ENCODE peak calls at places on chromosomes 16 and 17, in four cellular contexts. A is stomach, M is prostate gland, L is right lobe of liver. S is an unnamed sample.

GRCh38 chr16:89315791-89316581 is 98.5 kb downstream of the ZNF778 start:
- DNase-seq in A (peak; percentile 34), M (no peak), L (no peak), S (no peak)

GRCh38 chr17:58538801-58539410 is 24.5 kb upstream of the MTMR4 start:
- DNase-seq in A (no peak), M (no peak), L (no peak), S (no peak)

GRCh38 chr16:4831616-4832015 is 15.5 kb downstream of the GLYR1 start:
- DNase-seq in A (no peak), M (no peak), L (no peak), S (no peak)

GRCh38 chr16:81424761-81425160 is 19.8 kb upstream of the CMIP start:
- DNase-seq in A (no peak), M (no peak), L (no peak), S (no peak)

GRCh38 chr16:11699234-11699894 is 31.1 kb downstream of the SNN start:
- DNase-seq in A (no peak), M (no peak), L (no peak), S (no peak)

GRCh38 chr16:12573300-12573699 is 230.4 kb downstream of the CPPED1 start:
- DNase-seq in A (no peak), M (no peak), L (no peak), S (no peak)

GRCh38 chr16:47965439-47965838 is 190.4 kb downstream of the ABCC12 start:
- DNase-seq in A (no peak), M (no peak), L (no peak), S (no peak)

GRCh38 chr17:1078831-1079561 is 82.1 kb downstream of the TIMM22 start:
- DNase-seq in A (no peak), M (no peak), L (no peak), S (no peak)

GRCh38 chr16:16797239-16797638 is 418.3 kb downstream of the NPIPA7 start:
- DNase-seq in A (no peak), M (no peak), L (no peak), S (no peak)

GRCh38 chr16:51155901-51156810 is 5.1 kb upstream of the SALL1 start:
- DNase-seq in A (no peak), M (no peak), L (no peak), S (no peak)

GRCh38 chr17:45302649-45303173 is 14.1 kb downstream of the MAP3K14 start:
- DNase-seq in A (no peak), M (no peak), L (no peak), S (peak; percentile 61)

GRCh38 chr17:40791808-40792436 is 7.8 kb downstream of the KRT28 start:
- DNase-seq in A (no peak), M (no peak), L (no peak), S (no peak)

GRCh38 chr17:56863974-56864373 is 30.0 kb downstream of the DGKE start:
- DNase-seq in A (no peak), M (no peak), L (no peak), S (no peak)

GRCh38 chr16:20774703-20775362 is 11.0 kb downstream of the ACSM3 start:
- DNase-seq in A (peak; percentile 85), M (peak; percentile 39), L (peak; percentile 70), S (peak; percentile 80)

GRCh38 chr16:82641336-82641984 is 14.7 kb downstream of the CDH13 start:
- DNase-seq in A (no peak), M (no peak), L (no peak), S (no peak)

GRCh38 chr17:1019451-1019850 is 22.5 kb downstream of the TIMM22 start:
- DNase-seq in A (peak; percentile 72), M (no peak), L (no peak), S (no peak)

GRCh38 chr16:85750827-85751641 is at the start of gene C16orf74:
- DNase-seq in A (peak; percentile 68), M (peak; percentile 23), L (peak; percentile 73), S (peak; percentile 31)

GRCh38 chr17:62676231-62676943 is 48.9 kb downstream of the MRC2 start:
- DNase-seq in A (no peak), M (no peak), L (no peak), S (no peak)

GRCh38 chr16:67169642-67170167 is 633 bp upstream of the NOL3 start:
- DNase-seq in A (no peak), M (no peak), L (no peak), S (peak; percentile 60)

GRCh38 chr17:2814499-2815341 is 18.5 kb downstream of the RAP1GAP2 start:
- DNase-seq in A (no peak), M (no peak), L (no peak), S (no peak)

GRCh38 chr16:83215417-83216001 is 588.7 kb downstream of the CDH13 start:
- DNase-seq in A (peak; percentile 39), M (no peak), L (no peak), S (peak; percentile 77)

GRCh38 chr16:79561729-79562128 is 38.8 kb downstream of the MAF start:
- DNase-seq in A (no peak), M (no peak), L (peak; percentile 60), S (no peak)

GRCh38 chr17:28384281-28385036 is 13.0 kb downstream of the SARM1 start:
- DNase-seq in A (peak; percentile 88), M (peak; percentile 71), L (peak; percentile 83), S (peak; percentile 51)

GRCh38 chr16:80323187-80323807 is 217.5 kb upstream of the DYNLRB2 start:
- DNase-seq in A (no peak), M (no peak), L (no peak), S (no peak)

GRCh38 chr17:57099165-57099564 is 14.1 kb downstream of the AKAP1 start:
- DNase-seq in A (no peak), M (no peak), L (no peak), S (no peak)

GRCh38 chr17:46875849-46876352 is 24.5 kb downstream of the WNT9B start:
- DNase-seq in A (no peak), M (no peak), L (no peak), S (no peak)

GRCh38 chr17:67223924-67224323 is 21.1 kb downstream of the HELZ start:
- DNase-seq in A (no peak), M (no peak), L (no peak), S (peak; percentile 78)

GRCh38 chr17:17073627-17074521 is 31.6 kb downstream of the MPRIP start:
- DNase-seq in A (no peak), M (no peak), L (no peak), S (no peak)

GRCh38 chr16:27273330-27273669 is 4.7 kb upstream of the NSMCE1 start:
- DNase-seq in A (no peak), M (no peak), L (no peak), S (no peak)

GRCh38 chr17:27862848-27863247 is 30.3 kb downstream of the LYRM9 start:
- DNase-seq in A (no peak), M (no peak), L (no peak), S (peak; percentile 31)

GRCh38 chr16:28951410-28951943 is 740 bp downstream of the NFATC2IP start:
- DNase-seq in A (no peak), M (no peak), L (no peak), S (no peak)

DNA sequence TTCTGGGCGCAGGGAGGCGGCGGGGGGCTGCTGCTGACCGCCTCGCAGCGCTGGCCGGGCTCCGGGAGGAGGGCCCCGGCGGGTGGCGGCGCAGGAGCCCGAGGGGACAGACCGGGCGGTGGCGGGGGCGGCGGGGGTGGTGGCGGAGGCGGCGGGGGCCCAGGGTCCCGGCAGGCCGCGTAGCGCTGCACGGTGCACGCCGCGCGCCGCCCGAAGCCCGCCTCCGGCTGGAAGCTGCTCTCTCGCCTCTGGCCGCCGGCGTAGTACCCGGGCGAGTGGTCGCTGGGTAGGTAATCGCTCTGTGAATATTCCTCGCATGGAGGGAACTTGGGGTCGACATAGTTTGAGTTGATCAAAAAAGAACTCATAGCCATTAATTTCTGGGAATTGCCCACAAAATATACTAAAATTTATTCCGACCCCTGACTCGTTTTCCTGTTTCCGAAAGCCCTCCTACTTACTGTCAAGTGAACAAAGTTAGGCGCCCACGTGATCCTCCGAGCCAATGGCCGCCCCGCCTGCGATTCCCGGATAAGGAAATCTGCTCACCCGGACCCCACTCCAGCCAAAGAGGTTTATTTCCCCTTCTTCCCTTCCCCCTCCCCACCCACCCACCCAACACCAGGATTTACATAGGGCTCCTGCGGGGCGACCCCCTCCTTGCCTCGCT is at the start of gene HOXB4:
- DNase-seq in A (peak; percentile 59), M (no peak), L (peak; percentile 77), S (peak; percentile 77)
- TF ChIP-seq POLR2A in A (no peak), M (no peak), L (no peak), S (no peak)

GRCh38 chr17:80317706-80317980 is 57.0 kb downstream of the RNF213 start:
- DNase-seq in A (no peak), M (no peak), L (no peak), S (no peak)
- H3K4me3 ChIP-seq in A (no peak overlapping the region), M (no peak overlapping the region), L (no peak overlapping the region), S (no peak overlapping the region)

GRCh38 chr17:39638317-39638716 is 1.4 kb downstream of the STARD3 start:
- DNase-seq in A (no peak), M (no peak), L (no peak), S (no peak)

GRCh38 chr17:39636587-39636926 is 387 bp upstream of the STARD3 start:
- DNase-seq in A (no peak), M (no peak), L (no peak), S (no peak)

GRCh38 chr17:39635614-39636176 is 1.2 kb upstream of the STARD3 start:
- DNase-seq in A (no peak), M (no peak), L (no peak), S (no peak)

GRCh38 chr17:39639043-39639442 is 2.1 kb downstream of the STARD3 start:
- DNase-seq in A (no peak), M (no peak), L (no peak), S (no peak)

GRCh38 chr17:39636927-39637736 is at the start of gene STARD3:
- DNase-seq in A (peak; percentile 95), M (peak; percentile 91), L (peak; percentile 96), S (peak; percentile 95)
- TF ChIP-seq POLR2A in A (no peak), M (peak; percentile 64), L (peak; percentile 65), S (peak; percentile 17)

DNA sequence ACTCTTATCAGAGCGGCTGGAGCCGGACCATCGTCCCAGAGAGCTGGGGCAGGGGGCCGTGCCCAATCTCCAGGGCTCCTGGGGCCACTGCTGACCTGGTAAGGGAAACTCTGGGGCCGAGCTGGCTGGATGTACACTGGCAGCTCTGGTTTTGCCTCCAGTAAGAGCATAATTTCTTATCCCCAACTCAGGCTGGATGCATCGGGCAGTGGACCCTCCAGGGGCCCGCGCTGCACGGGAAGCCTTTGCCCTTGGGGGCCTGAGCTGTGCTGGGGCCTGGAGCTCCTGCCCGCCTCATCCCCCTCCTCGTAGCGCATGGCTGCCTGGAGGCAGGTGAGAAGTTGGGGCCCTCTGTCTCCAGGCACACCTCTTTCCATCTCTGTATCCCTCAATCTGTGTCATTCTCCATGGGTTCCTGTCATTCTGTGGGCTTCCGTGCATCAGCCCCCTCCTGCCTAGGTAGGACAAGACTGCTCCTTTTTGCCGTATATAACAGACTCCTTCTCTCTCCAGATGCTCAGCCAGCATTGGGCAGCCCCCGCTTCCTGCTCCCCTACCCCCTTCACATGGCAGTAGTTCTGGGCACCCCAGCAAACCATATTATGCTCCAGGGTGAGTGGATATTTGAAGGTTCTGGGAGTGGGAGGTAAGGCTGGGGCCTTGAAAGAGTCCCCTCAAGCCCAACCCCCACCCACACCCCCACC is 9.4 kb upstream of the TMEM88 start:
- DNase-seq in A (no peak), M (no peak), L (no peak), S (no peak)
- H3K4me3 ChIP-seq in A (peak overlapping the region; percentile 66), M (no peak overlapping the region), L (peak overlapping the region; percentile 73), S (peak overlapping the region; percentile 97)

S was measured in testis.